ENCODE peak calls at places on chromosomes 4 and X, in four cellular contexts. M, R, J and U are unnamed samples.

GRCh38 chr4:157115613-157116340 is 39.8 kb downstream of the GLRB start:
- DNase-seq in M (peak; percentile 52), R (no peak), J (peak; percentile 78), U (peak; percentile 80)

GRCh38 chr4:148962539-148963290 is 520.5 kb upstream of the NR3C2 start:
- DNase-seq in M (peak; percentile 6), R (no peak), J (peak; percentile 10), U (no peak)

GRCh38 chr4:174828845-174829701 is at the start of gene GLRA3:
- DNase-seq in M (peak; percentile 37), R (peak; percentile 44), J (peak; percentile 59), U (peak; percentile 37)

GRCh38 chr4:153832720-153833287 is 43.9 kb upstream of the SFRP2 start:
- DNase-seq in M (no peak), R (peak; percentile 57), J (no peak), U (no peak)

GRCh38 chr4:128287871-128288688 is 467 bp upstream of the PGRMC2 start:
- DNase-seq in M (peak; percentile 100), R (peak; percentile 97), J (peak; percentile 99), U (peak; percentile 99)

GRCh38 chr4:54651050-54651449 is 6.7 kb upstream of the KIT start:
- DNase-seq in M (no peak), R (no peak), J (no peak), U (no peak)

GRCh38 chrX:40176256-40176978 is 78.7 kb upstream of the BCOR start:
- DNase-seq in M (peak; percentile 35), R (peak; percentile 71), J (peak; percentile 50), U (no peak)

GRCh38 chr4:146049802-146050201 is 111.2 kb upstream of the ZNF827 start:
- DNase-seq in M (no peak), R (peak; percentile 3), J (no peak), U (no peak)

GRCh38 chr4:15004701-15005301 is 2.5 kb downstream of the CPEB2 start:
- DNase-seq in M (peak; percentile 75), R (peak; percentile 58), J (peak; percentile 80), U (peak; percentile 79)